ENCODE peak calls at places on chromosomes 6 and 20, in five cellular contexts. N is thoracic aorta, U is GM23248, Z is mesendoderm, P is spleen. E is an unnamed sample. For H3K36me3, the result is how much of the 10 kb centered on the place peaks cover.

GRCh38 chr6:166586424-166587156 is at the start of gene RAMACL:
- DNase-seq in N (no peak), U (no peak), Z (peak), P (peak), E (no peak)

GRCh38 chr20:63284544-63284949 is 8.4 kb upstream of the COL20A1 start:
- DNase-seq in N (no peak), U (no peak), Z (no peak), P (no peak), E (no peak)

GRCh38 chr20:25223179-25223661 is 24.7 kb upstream of the PYGB start:
- DNase-seq in N (no peak), U (peak), Z (peak), P (no peak), E (peak)

GRCh38 chr20:45138451-45139300 is 14.4 kb upstream of the WFDC12 start:
- DNase-seq in N (no peak), U (peak), Z (peak), P (peak), E (peak)

GRCh38 chr6:127464161-127464880 is 5.1 kb upstream of the KIAA0408 start:
- DNase-seq in N (no peak), U (peak), Z (no peak), P (no peak), E (peak)

GRCh38 chr20:3902446-3902845 is 13.3 kb downstream of the PANK2 start:
- DNase-seq in N (no peak), U (no peak), Z (no peak), P (no peak), E (no peak)

GRCh38 chr6:107658920-107659879 is 164.9 kb downstream of the SCML4 start:
- DNase-seq in N (no peak), U (no peak), Z (no peak), P (no peak), E (no peak)

GRCh38 chr6:144467153-144467762 is 182.1 kb downstream of the UTRN start:
- DNase-seq in N (no peak), U (peak), Z (peak), P (no peak), E (no peak)

GRCh38 chr6:168200571-168201134 is 118.9 kb downstream of the DACT2 start:
- DNase-seq in N (no peak), U (no peak), Z (no peak), P (no peak), E (no peak)

GRCh38 chr6:142802124-142802523 is 142.9 kb downstream of the HIVEP2 start:
- DNase-seq in N (no peak), U (peak), Z (peak), P (no peak), E (peak)

GRCh38 chr6:5078121-5078695 is 6.9 kb upstream of the PPP1R3G start:
- DNase-seq in N (no peak), U (peak), Z (peak), P (no peak), E (no peak)

GRCh38 chr6:159899994-159900745 is 9.4 kb downstream of the MAS1 start:
- DNase-seq in N (no peak), U (peak), Z (no peak), P (no peak), E (peak)

GRCh38 chr6:45419574-45420082 is 41.9 kb upstream of the SUPT3H start:
- DNase-seq in N (no peak), U (no peak), Z (peak), P (peak), E (peak)

GRCh38 chr6:39889229-39889628 is 45.0 kb downstream of the MOCS1 start:
- DNase-seq in N (no peak), U (no peak), Z (no peak), P (no peak), E (no peak)

GRCh38 chr20:31593221-31594001 is 11.7 kb upstream of the ID1 start:
- DNase-seq in N (no peak), U (peak), Z (no peak), P (no peak), E (peak)

GRCh38 chr6:167995731-167996151 is 1.7 kb upstream of the KIF25 start:
- DNase-seq in N (no peak), U (no peak), Z (no peak), P (no peak), E (peak)

GRCh38 chr20:53707341-53708102 is 113.9 kb upstream of the ZNF217 start:
- DNase-seq in N (no peak), U (peak), Z (no peak), P (no peak), E (no peak)

GRCh38 chr6:31730631-31731086 is 1.6 kb upstream of the DDAH2 start:
- DNase-seq in N (no peak), U (no peak), Z (no peak), P (peak), E (no peak)

GRCh38 chr20:62907377-62908317 is 18.7 kb downstream of the DIDO1 start:
- DNase-seq in N (no peak), U (peak), Z (peak), P (no peak), E (no peak)

GRCh38 chr6:13681305-13682061 is 30.2 kb downstream of the RANBP9 start:
- DNase-seq in N (no peak), U (no peak), Z (no peak), P (no peak), E (no peak)

GRCh38 chr20:33744773-33745385 is 13.1 kb downstream of the ZNF341 start:
- DNase-seq in N (no peak), U (no peak), Z (no peak), P (no peak), E (no peak)

GRCh38 chr20:24692429-24693190 is 223.2 kb downstream of the SYNDIG1 start:
- DNase-seq in N (no peak), U (no peak), Z (no peak), P (peak), E (no peak)

GRCh38 chr20:10861086-10861485 is 187.3 kb upstream of the JAG1 start:
- DNase-seq in N (no peak), U (peak), Z (no peak), P (no peak), E (peak)

GRCh38 chr20:47389867-47390347 is 33.4 kb upstream of the ZMYND8 start:
- DNase-seq in N (no peak), U (peak), Z (no peak), P (no peak), E (no peak)

GRCh38 chr6:41426888-41427641 is 91.7 kb downstream of the NCR2 start:
- DNase-seq in N (no peak), U (no peak), Z (no peak), P (peak), E (no peak)

GRCh38 chr6:72950114-72950860 is 275.0 kb downstream of the KHDC1L start:
- DNase-seq in N (no peak), U (peak), Z (peak), P (no peak), E (peak)

GRCh38 chr20:22584630-22584921 is 204 bp upstream of the FOXA2 start:
- DNase-seq in N (no peak), U (no peak), Z (peak), P (no peak), E (no peak)

GRCh38 chr6:118677193-118677592 is 25.8 kb upstream of the CEP85L start:
- DNase-seq in N (no peak), U (no peak), Z (no peak), P (no peak), E (no peak)

GRCh38 chr20:56710577-56711465 is 81.7 kb downstream of the TFAP2C start:
- DNase-seq in N (no peak), U (peak), Z (no peak), P (no peak), E (no peak)

GRCh38 chr20:50450961-50451752 is 59.0 kb upstream of the PTPN1 start:
- DNase-seq in N (no peak), U (peak), Z (peak), P (peak), E (no peak)

GRCh38 chr6:72382602-72383529 is 239.0 kb upstream of the KCNQ5 start:
- DNase-seq in N (no peak), U (no peak), Z (peak), P (no peak), E (no peak)

GRCh38 chr6:39029156-39030011 is 19.2 kb upstream of the GLP1R start:
- DNase-seq in N (no peak), U (peak), Z (peak), P (no peak), E (peak)

GRCh38 chr6:41470341-41471063 is 75.7 kb upstream of the FOXP4 start:
- DNase-seq in N (peak), U (peak), Z (peak), P (no peak), E (no peak)

GRCh38 chr20:62133864-62134263 is 9.3 kb downstream of the PSMA7 start:
- DNase-seq in N (no peak), U (no peak), Z (peak), P (no peak), E (no peak)

GRCh38 chr20:1900321-1900791 is 5.1 kb downstream of the SIRPA start:
- DNase-seq in N (no peak), U (peak), Z (peak), P (no peak), E (peak)

GRCh38 chr20:10639051-10639761 is 34.6 kb downstream of the JAG1 start:
- DNase-seq in N (no peak), U (no peak), Z (no peak), P (no peak), E (no peak)

GRCh38 chr20:34472246-34472925 is 43.8 kb upstream of the DYNLRB1 start:
- DNase-seq in N (no peak), U (peak), Z (peak), P (no peak), E (no peak)

GRCh38 chr6:125693480-125693879 is 56.0 kb upstream of the HEY2 start:
- DNase-seq in N (no peak), U (no peak), Z (no peak), P (no peak), E (no peak)
- H3K36me3 ChIP-seq in N (under half), U (under half), Z (under half), P (under half), E (under half)

GRCh38 chr6:20146291-20146690 is 66.0 kb downstream of the MBOAT1 start:
- DNase-seq in N (no peak), U (no peak), Z (no peak), P (no peak), E (no peak)
- H3K36me3 ChIP-seq in N (under half), U (under half), Z (under half), P (under half), E (half or more)

DNA sequence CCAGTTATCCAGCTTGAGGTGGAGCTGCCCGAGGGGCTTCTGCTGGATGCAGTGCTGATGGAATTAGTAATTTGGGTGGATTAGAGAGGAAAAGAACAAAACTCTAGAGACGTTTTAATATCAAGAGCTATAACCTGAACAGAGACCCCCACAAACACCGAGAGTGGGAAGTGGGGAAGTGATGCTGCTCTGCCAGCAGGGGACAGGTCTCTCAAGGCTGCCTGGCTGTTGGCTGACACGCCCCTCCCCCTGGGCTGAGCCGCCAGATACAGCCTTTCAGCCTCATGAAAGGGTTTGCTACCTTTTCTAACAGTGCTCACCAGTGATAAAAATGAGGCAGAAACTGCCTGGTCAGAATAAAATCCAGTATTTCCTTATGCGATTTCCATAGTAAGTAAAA is 9.6 kb downstream of the LEMD2 start:
- DNase-seq in N (no peak), U (no peak), Z (peak), P (no peak), E (no peak)
- H3K36me3 ChIP-seq in N (half or more), U (half or more), Z (under half), P (half or more), E (half or more)

GRCh38 chr6:158083687-158084325 is 84.3 kb downstream of the SERAC1 start:
- DNase-seq in N (no peak), U (no peak), Z (no peak), P (no peak), E (no peak)
- H3K36me3 ChIP-seq in N (under half), U (half or more), Z (under half), P (under half), E (half or more)

DNA sequence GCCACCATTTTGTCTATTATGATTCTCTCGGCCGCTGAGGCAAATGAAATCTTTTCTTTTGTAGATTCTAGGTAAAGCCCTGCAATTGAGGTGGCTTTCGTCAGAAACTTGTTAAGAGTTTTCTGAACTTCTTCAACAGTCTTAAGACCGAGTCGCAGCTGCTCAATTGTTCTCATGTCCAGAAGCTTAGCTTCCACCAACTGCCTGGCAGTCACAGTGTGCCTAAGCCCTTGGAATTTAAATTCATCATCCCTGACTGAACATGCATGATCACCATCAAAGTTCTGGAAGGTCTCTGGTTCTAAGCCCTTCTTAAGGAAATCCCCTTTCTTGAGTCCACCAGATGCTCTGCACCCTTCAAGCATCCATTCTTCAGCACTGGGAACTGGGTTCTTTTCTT is 25.7 kb downstream of the DST start:
- DNase-seq in N (no peak), U (no peak), Z (no peak), P (no peak), E (no peak)
- H3K36me3 ChIP-seq in N (under half), U (half or more), Z (under half), P (under half), E (half or more)

GRCh38 chr6:80145921-80146320 is 39.5 kb downstream of the BCKDHB start:
- DNase-seq in N (no peak), U (no peak), Z (no peak), P (no peak), E (no peak)
- H3K36me3 ChIP-seq in N (under half), U (under half), Z (under half), P (under half), E (under half)

DNA sequence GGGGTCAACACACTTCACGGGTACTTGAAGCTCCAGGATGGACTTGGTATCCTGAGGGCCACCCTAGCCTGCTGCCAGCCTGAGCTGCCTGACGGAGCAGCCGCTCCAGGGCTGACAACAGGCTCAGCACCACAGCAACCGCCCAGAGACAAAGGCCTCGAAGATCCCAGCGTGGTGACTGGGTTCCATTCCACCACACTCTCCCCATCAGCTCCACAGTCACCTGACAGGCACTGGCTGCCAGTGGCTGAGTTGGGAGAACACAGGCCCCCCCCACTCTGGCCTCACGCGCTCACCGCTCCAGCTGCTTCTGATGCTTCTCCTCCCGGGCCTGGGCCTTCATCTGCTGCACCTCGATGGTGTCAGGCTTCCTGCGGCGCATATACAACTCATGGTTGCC is 48.2 kb downstream of the EZR start:
- DNase-seq in N (no peak), U (no peak), Z (no peak), P (no peak), E (no peak)
- H3K36me3 ChIP-seq in N (half or more), U (under half), Z (under half), P (half or more), E (half or more)

GRCh38 chr20:38999965-39000910 is 38.1 kb downstream of the DHX35 start:
- DNase-seq in N (no peak), U (no peak), Z (no peak), P (no peak), E (no peak)

GRCh38 chr20:39004508-39004907 is 42.4 kb downstream of the DHX35 start:
- DNase-seq in N (no peak), U (no peak), Z (no peak), P (no peak), E (no peak)

GRCh38 chr20:38997622-38998021 is 35.5 kb downstream of the DHX35 start:
- DNase-seq in N (no peak), U (no peak), Z (peak), P (no peak), E (no peak)

GRCh38 chr20:38995536-38996044 is 33.4 kb downstream of the DHX35 start:
- DNase-seq in N (no peak), U (no peak), Z (no peak), P (no peak), E (no peak)

DNA sequence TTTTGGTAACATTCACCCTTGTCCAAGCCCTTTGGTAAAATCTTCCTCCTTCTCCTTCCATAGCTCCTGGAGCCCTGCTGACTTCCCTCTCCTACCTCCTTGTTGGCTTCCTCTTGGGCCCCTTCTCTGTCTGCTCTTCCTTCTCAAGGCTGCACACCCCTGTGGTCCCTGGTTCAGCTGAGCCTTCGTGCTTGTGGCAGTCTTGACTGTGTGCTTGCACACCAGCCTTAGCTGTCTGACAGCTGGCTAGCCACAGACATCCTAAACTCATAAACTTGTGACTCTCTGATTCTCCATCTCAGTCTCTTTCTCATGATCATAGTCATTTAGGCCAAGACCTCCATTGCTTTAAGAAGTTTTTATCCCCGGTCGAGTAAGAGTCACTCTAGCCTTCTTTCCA is 37.1 kb downstream of the DHX35 start:
- DNase-seq in N (no peak), U (no peak), Z (no peak), P (no peak), E (no peak)
- H3K36me3 ChIP-seq in N (under half), U (under half), Z (under half), P (half or more), E (half or more)

GRCh38 chr6:35637911-35638310 is 50.8 kb downstream of the FKBP5 start:
- DNase-seq in N (no peak), U (no peak), Z (no peak), P (no peak), E (no peak)

GRCh38 chr6:35638679-35639078 is 50.0 kb downstream of the FKBP5 start:
- DNase-seq in N (no peak), U (no peak), Z (no peak), P (no peak), E (no peak)

GRCh38 chr6:35633579-35634089 is 55.1 kb downstream of the FKBP5 start:
- DNase-seq in N (no peak), U (no peak), Z (no peak), P (no peak), E (no peak)

GRCh38 chr6:35634316-35634715 is 54.4 kb downstream of the FKBP5 start:
- DNase-seq in N (no peak), U (peak), Z (no peak), P (no peak), E (no peak)

DNA sequence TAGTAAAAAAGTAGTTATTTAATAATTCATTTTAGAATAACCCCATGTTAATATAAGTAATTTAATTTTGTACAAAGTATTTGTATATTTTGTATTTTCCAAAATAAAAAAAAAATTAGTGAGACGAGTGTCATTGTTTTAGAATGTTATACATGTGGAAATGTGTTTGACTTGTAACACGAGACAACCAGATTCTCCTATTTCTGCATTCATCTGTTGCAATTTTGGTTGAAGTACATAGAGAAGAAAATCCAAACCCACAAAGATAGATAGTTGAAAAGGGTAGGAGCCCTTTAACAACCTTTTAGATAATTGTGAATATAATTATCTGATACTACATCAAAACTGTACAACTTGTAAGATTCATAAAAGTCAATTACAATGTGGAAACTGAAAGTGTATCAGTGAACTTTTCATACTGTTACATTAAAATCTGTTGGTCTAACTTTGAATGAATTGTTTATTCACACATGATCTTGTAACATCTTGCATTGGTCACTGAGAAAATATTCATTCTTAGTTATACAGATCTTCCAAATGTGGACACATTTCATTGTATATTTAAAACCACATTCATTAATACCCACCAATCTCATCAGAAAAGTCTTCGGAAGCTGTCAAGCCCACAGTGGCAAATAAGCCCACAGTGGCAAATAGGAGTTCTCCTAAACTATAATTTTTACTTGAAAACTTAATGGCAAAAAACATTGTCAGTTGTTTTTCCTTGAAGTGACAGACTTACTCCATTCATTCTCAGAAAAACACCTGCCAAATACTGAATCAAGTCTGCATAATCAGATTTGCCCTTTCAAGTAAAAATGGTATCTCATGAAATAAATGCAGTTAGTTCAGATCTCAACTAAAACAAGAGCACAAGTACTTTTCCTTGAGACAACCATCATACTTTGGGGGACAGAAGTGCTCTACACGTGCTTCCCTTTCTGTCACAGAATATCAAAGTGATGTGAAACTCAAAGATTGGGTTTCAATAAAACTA is 52.8 kb downstream of the FKBP5 start:
- DNase-seq in N (no peak), U (no peak), Z (no peak), P (no peak), E (no peak)
- H3K36me3 ChIP-seq in N (half or more), U (under half), Z (under half), P (half or more), E (under half)

E was measured in SJSA1.